ENCODE peak calls at places on chromosomes 2 and 18, in six cellular contexts. X is spleen, I is cardiac fibroblast, J is A549, C is foreskin fibroblast, O is transverse colon. S is an unnamed sample.

GRCh38 chr2:28433935-28434599 is 41.4 kb downstream of the FOSL2 start:
- DNase-seq in X (peak), I (no peak), J (no peak), C (no peak), O (no peak), S (no peak)

GRCh38 chr2:42977236-42978174 is 185.1 kb upstream of the HAAO start:
- DNase-seq in X (peak), I (no peak), J (no peak), C (no peak), O (no peak), S (no peak)

GRCh38 chr2:150476213-150476740 is 11.2 kb downstream of the RND3 start:
- DNase-seq in X (no peak), I (peak), J (no peak), C (no peak), O (no peak), S (no peak)

GRCh38 chr2:98514879-98515570 is 70.4 kb downstream of the INPP4A start:
- DNase-seq in X (no peak), I (peak), J (peak), C (no peak), O (no peak), S (no peak)

GRCh38 chr18:21363411-21363810 is 121.4 kb downstream of the GREB1L start:
- DNase-seq in X (no peak), I (no peak), J (no peak), C (no peak), O (no peak), S (no peak)

GRCh38 chr2:120289221-120289906 is 36.7 kb downstream of the RALB start:
- DNase-seq in X (no peak), I (peak), J (no peak), C (no peak), O (no peak), S (no peak)

GRCh38 chr18:4854664-4855063 is 342.4 kb downstream of the AKAIN1 start:
- DNase-seq in X (no peak), I (no peak), J (no peak), C (no peak), O (no peak), S (no peak)

GRCh38 chr2:47180531-47180930 is 25.4 kb upstream of the STPG4 start:
- DNase-seq in X (no peak), I (no peak), J (no peak), C (no peak), O (no peak), S (no peak)

GRCh38 chr2:16012626-16013501 is 72.5 kb downstream of the MYCN start:
- DNase-seq in X (no peak), I (no peak), J (no peak), C (no peak), O (peak), S (no peak)

DNA sequence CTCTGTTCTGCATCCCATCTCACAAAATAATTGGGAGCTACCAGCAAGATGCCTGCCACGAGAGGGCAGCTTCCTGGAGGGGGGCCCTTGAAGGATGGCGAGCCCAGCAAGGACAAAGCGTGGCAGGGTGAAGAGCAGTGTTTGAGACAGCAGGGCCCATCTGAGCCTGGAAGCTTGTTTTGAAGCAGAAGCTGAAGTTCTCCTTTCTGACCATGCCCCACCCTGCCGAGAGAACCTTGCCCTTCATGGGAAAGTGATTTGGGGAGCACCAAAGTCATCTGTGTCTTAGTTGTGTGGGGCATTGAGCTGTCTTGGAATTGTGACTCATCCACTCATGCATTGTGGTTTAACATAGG is 216.3 kb downstream of the BCL11A start:
- DNase-seq in X (no peak), I (no peak), J (no peak), C (no peak), O (no peak), S (no peak)
- TF ChIP-seq CTCF in X (no peak), I (no peak), J (no peak), C (no peak), O (no peak), S (no peak)

GRCh38 chr2:128734521-128735295 is 416.0 kb upstream of the HS6ST1 start:
- DNase-seq in X (peak), I (peak), J (no peak), C (no peak), O (no peak), S (no peak)

GRCh38 chr2:128735296-128735960 is 416.8 kb upstream of the HS6ST1 start:
- DNase-seq in X (no peak), I (no peak), J (no peak), C (no peak), O (no peak), S (no peak)

GRCh38 chr2:128731994-128732650 is 413.5 kb upstream of the HS6ST1 start:
- DNase-seq in X (no peak), I (no peak), J (no peak), C (no peak), O (no peak), S (no peak)

GRCh38 chr2:128733450-128733849 is 414.8 kb upstream of the HS6ST1 start:
- DNase-seq in X (no peak), I (no peak), J (no peak), C (no peak), O (no peak), S (no peak)

DNA sequence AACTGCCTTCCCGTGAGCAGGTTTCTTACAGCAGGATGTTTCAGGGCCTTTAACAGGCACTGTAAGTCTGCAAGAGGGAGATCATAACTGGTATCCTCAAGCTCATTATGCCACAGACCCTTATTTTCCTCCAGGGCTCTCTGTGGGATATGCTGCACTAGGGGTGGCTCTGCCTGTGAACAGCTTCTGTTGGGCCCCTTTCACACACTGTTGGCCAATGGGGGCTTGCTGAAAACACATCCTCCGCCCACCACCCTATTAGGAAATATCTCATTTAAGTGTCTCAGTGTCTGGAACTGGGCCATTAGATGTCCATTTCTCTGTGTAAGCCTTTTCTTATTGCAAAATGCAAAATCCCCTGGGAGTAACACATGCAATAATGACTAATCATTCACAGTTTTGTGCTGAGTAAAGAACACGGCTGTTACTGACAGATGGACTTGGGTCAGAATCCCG is 414.3 kb upstream of the HS6ST1 start:
- DNase-seq in X (no peak), I (peak), J (no peak), C (peak), O (no peak), S (no peak)
- H3K4me3 ChIP-seq in X (no peak), I (no peak), J (no peak), C (no peak), O (no peak), S (no peak)

GRCh38 chr2:9382604-9383235 is 40.6 kb downstream of the ITGB1BP1 start:
- DNase-seq in X (no peak), I (peak), J (no peak), C (no peak), O (no peak), S (no peak)
- TF ChIP-seq CTCF in X (no peak), I (no peak), J (no peak), C (no peak), O (no peak), S (no peak)

GRCh38 chr18:8704361-8705279 is 736 bp upstream of the MTCL1 start:
- DNase-seq in X (peak), I (peak), J (peak), C (peak), O (peak), S (no peak)

GRCh38 chr18:8705280-8705940 is at the start of gene MTCL1:
- DNase-seq in X (peak), I (peak), J (peak), C (peak), O (no peak), S (no peak)

GRCh38 chr18:8703181-8703638 is 2.1 kb upstream of the MTCL1 start:
- DNase-seq in X (no peak), I (no peak), J (no peak), C (no peak), O (no peak), S (no peak)

GRCh38 chr18:8702668-8703067 is 2.7 kb upstream of the MTCL1 start:
- DNase-seq in X (no peak), I (no peak), J (no peak), C (no peak), O (no peak), S (no peak)

DNA sequence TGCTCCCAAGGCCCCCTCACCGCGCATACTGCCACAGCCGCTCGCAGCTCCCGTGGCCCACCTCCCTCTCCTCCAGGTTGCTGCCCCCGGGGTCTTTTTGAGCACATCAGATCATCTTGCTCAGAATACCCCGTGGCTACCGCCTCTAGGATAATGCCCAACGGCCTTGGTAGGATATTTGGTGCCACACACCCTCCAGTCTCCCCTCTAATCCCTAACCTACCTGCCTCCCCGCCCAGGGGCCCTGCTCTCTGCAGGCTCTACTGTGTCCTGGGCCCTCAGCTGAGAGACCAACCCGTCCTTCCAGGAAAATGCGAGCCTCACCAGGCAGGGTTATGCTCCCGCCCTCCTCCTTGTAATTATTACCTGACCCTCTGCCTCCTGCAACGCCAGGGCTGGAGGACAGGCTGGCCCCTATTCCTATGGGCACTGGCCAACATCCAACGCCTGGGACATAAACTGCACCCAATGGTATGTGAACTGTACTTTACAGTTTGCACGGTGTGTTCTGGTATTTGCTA is 1.5 kb upstream of the MTCL1 start:
- DNase-seq in X (peak), I (no peak), J (no peak), C (no peak), O (no peak), S (no peak)
- H3K4me3 ChIP-seq in X (peak), I (no peak), J (peak), C (peak), O (no peak), S (no peak)

DNA sequence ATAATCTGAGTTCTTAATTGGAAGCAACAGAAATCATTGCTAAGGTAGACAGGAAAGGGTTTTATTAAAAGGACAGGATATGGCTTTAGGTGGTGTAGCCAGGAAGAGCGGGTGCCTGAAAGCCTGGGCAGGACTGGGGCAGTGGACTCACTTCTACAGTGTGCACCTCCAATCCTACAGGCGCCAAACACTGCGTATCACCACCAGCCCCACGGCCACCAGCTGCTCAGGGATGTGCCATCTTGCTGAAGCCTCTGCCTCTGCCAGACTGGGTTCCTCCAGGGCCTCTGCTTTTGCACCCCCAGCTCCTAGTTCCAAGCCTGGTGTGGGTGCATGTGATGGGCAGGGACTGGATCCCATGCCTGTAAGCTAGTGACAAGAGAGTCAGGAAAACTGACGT is 29.7 kb upstream of the DPYSL5 start:
- DNase-seq in X (no peak), I (no peak), J (no peak), C (no peak), O (no peak), S (no peak)
- TF ChIP-seq CTCF in X (no peak), I (no peak), J (no peak), C (no peak), O (no peak), S (no peak)

GRCh38 chr18:11653521-11653920 is 35.5 kb upstream of the GNAL start:
- DNase-seq in X (no peak), I (no peak), J (no peak), C (no peak), O (no peak), S (no peak)
- H3K4me3 ChIP-seq in X (no peak), I (no peak), J (no peak), C (no peak), O (no peak), S (no peak)

GRCh38 chr2:175181877-175182308 is 383 bp upstream of the ATP5MC3 start:
- DNase-seq in X (no peak), I (no peak), J (no peak), C (no peak), O (no peak), S (no peak)

GRCh38 chr2:175183674-175184073 is 2.2 kb upstream of the ATP5MC3 start:
- DNase-seq in X (no peak), I (no peak), J (no peak), C (no peak), O (no peak), S (no peak)

GRCh38 chr2:175187378-175187777 is 5.9 kb upstream of the ATP5MC3 start:
- DNase-seq in X (no peak), I (peak), J (peak), C (no peak), O (no peak), S (no peak)
- TF ChIP-seq CTCF in X (no peak), I (peak), J (peak), C (peak), O (no peak), S (peak)

GRCh38 chr18:55790296-55790695 is 202.3 kb upstream of the TCF4 start:
- DNase-seq in X (no peak), I (peak), J (peak), C (peak), O (no peak), S (peak)

GRCh38 chr18:55795101-55795669 is 207.2 kb upstream of the TCF4 start:
- DNase-seq in X (no peak), I (no peak), J (no peak), C (no peak), O (no peak), S (no peak)

GRCh38 chr18:55794288-55795052 is 206.5 kb upstream of the TCF4 start:
- DNase-seq in X (no peak), I (no peak), J (no peak), C (peak), O (no peak), S (no peak)
- H3K4me3 ChIP-seq in X (no peak), I (no peak), J (no peak), C (peak), O (no peak), S (no peak)